ENCODE peak calls at places on chromosome 5, in nine cellular contexts. Q is esophagus muscularis mucosa, E is neural progenitor cell, N is IMR-90, G is fibroblast of pulmonary artery, R is Peyer's patch, C is bronchial epithelial cell, Z is lower lobe of right lung, I is stomach. P is an unnamed sample.

GRCh38 chr5:143219696-143220095 is 183.8 kb downstream of the NR3C1 start:
- DNase-seq in Q (no peak), E (no peak), N (peak), G (no peak), R (no peak), C (no peak), Z (no peak), I (no peak), P (peak)

GRCh38 chr5:167358868-167359492 is 932.5 kb upstream of the WWC1 start:
- DNase-seq in Q (no peak), E (peak), N (no peak), G (no peak), R (no peak), C (no peak), Z (no peak), I (no peak), P (no peak)

GRCh38 chr5:130206686-130207085 is 302.4 kb downstream of the CHSY3 start:
- DNase-seq in Q (no peak), E (no peak), N (no peak), G (peak), R (no peak), C (peak), Z (no peak), I (no peak), P (no peak)

GRCh38 chr5:170297589-170298462 is at the start of gene LCP2:
- DNase-seq in Q (no peak), E (no peak), N (no peak), G (no peak), R (peak), C (no peak), Z (no peak), I (no peak), P (no peak)

GRCh38 chr5:98583572-98583971 is 189.9 kb upstream of the RGMB start:
- DNase-seq in Q (no peak), E (no peak), N (no peak), G (no peak), R (no peak), C (no peak), Z (no peak), I (no peak), P (no peak)

GRCh38 chr5:32638309-32638708 is 53.0 kb downstream of the SUB1 start:
- DNase-seq in Q (no peak), E (no peak), N (no peak), G (no peak), R (no peak), C (no peak), Z (no peak), I (no peak), P (no peak)

GRCh38 chr5:120765189-120765588 is 301.1 kb downstream of the PRR16 start:
- DNase-seq in Q (no peak), E (no peak), N (peak), G (peak), R (no peak), C (no peak), Z (no peak), I (no peak), P (peak)

GRCh38 chr5:1643651-1644392 is 120.1 kb upstream of the LPCAT1 start:
- DNase-seq in Q (no peak), E (peak), N (no peak), G (no peak), R (no peak), C (peak), Z (peak), I (no peak), P (no peak)

GRCh38 chr5:181001947-181002346 is 13.3 kb downstream of the BTNL3 start:
- DNase-seq in Q (no peak), E (no peak), N (no peak), G (no peak), R (no peak), C (no peak), Z (no peak), I (no peak), P (no peak)

GRCh38 chr5:39399135-39400036 is 25.4 kb downstream of the DAB2 start:
- DNase-seq in Q (no peak), E (no peak), N (peak), G (peak), R (no peak), C (peak), Z (no peak), I (no peak), P (peak)

GRCh38 chr5:160312139-160312959 is at the start of gene CCNJL:
- DNase-seq in Q (no peak), E (peak), N (peak), G (peak), R (no peak), C (peak), Z (peak), I (peak), P (peak)

GRCh38 chr5:177107159-177107558 is 20.4 kb downstream of the FGFR4 start:
- DNase-seq in Q (no peak), E (no peak), N (no peak), G (no peak), R (no peak), C (no peak), Z (no peak), I (no peak), P (no peak)

DNA sequence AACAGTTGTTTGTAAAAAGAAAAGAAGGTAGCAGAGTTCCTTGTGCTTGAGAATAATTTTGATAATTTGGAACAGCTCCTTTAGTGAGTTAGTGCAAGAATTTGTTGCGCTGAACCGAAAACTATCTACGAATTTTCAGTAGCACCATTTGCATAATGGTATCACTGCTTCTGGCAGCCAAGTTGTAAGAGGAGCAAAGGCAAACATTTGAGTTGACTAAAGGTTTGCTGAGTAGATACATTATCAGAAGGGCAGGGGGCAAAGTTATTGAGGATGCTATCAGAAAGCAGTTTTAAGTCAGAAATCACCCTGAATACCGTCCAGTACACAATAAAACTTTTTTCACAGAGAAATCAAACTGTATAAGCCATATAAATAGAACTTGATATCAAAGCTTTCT is 181.5 kb upstream of the MOCS2 start:
- DNase-seq in Q (no peak), E (no peak), N (no peak), G (no peak), R (no peak), C (no peak), Z (no peak), I (no peak), P (no peak)
- TF ChIP-seq CTCF in Q (no peak), E (no peak), N (no peak), G (no peak), R (no peak), C (no peak), Z (no peak), I (no peak), P (no peak)

GRCh38 chr5:157652377-157652692 is at the start of gene SOX30:
- DNase-seq in Q (no peak), E (no peak), N (no peak), G (no peak), R (no peak), C (no peak), Z (no peak), I (no peak), P (no peak)
- H3K4me3 ChIP-seq in Q (peak), E (no peak), N (no peak), G (peak), R (peak), C (peak), Z (peak), I (peak), P (peak)

GRCh38 chr5:137605377-137605776 is 106.3 kb upstream of the SPOCK1 start:
- DNase-seq in Q (no peak), E (peak), N (no peak), G (peak), R (no peak), C (peak), Z (no peak), I (no peak), P (peak)
- TF ChIP-seq CTCF in Q (no peak), E (peak), N (no peak), G (peak), R (no peak), C (no peak), Z (no peak), I (no peak), P (peak)

DNA sequence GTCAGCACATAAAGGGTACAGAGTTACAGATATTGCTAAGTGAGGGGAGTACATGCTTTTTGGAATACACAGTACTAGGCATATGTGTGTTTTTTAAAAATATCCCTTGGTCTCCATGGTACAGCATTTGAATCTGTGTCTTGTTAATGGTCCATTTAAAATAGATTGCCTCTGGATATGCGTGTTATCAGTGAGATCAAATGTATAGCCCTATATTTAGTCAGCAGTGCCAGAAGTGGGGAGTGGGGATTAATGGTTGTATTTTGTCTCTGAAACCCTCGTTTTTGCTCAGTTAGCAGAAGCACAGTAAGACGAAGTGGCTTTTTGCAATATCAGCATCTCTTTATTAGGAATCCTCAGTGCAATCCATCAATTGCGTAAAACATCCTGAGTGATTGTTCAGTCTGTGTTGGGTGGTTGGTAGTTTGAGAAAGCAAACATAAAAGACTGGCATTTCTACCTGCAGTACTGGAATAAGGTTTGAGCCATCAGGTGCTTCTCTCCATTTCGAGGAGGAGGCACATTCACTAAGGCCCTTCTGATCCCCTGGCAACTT is 19.0 kb downstream of the SKP2 start:
- DNase-seq in Q (no peak), E (no peak), N (no peak), G (no peak), R (no peak), C (no peak), Z (no peak), I (no peak), P (no peak)
- H3K4me3 ChIP-seq in Q (no peak), E (no peak), N (no peak), G (no peak), R (no peak), C (no peak), Z (no peak), I (no peak), P (no peak)

GRCh38 chr5:57889558-57889957 is 406.9 kb upstream of the ACTBL2 start:
- DNase-seq in Q (no peak), E (peak), N (peak), G (peak), R (no peak), C (peak), Z (no peak), I (no peak), P (peak)
- TF ChIP-seq CTCF in Q (no peak), E (no peak), N (no peak), G (peak), R (no peak), C (peak), Z (peak), I (no peak), P (no peak)

GRCh38 chr5:31193591-31194457 is at the start of gene CDH6:
- DNase-seq in Q (no peak), E (peak), N (peak), G (peak), R (no peak), C (peak), Z (peak), I (no peak), P (no peak)

GRCh38 chr5:31193026-31193425 is 460 bp upstream of the CDH6 start:
- DNase-seq in Q (no peak), E (no peak), N (no peak), G (no peak), R (no peak), C (no peak), Z (no peak), I (no peak), P (no peak)

GRCh38 chr5:31194892-31195291 is 1.4 kb downstream of the CDH6 start:
- DNase-seq in Q (no peak), E (no peak), N (peak), G (no peak), R (no peak), C (peak), Z (no peak), I (no peak), P (no peak)

GRCh38 chr5:31196309-31196708 is 2.8 kb downstream of the CDH6 start:
- DNase-seq in Q (no peak), E (peak), N (peak), G (peak), R (no peak), C (peak), Z (no peak), I (no peak), P (no peak)

DNA sequence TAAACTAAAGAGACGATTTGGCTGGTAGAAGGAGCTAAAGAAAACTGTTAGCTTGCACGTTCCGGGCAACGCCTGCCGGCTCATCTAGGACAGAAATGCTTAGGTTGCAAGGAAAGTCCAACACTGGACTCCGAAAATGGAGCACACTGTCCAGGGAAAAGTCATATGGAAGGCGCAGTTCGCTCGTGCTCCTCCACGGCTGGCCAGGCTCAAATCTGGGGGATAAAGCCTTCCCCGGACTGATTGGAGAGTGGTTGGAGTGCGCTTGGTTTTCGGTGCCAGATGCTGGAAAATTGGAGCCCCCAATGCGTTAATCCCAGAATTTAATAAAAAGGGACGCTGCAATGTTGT is 947 bp downstream of the CDH6 start:
- DNase-seq in Q (no peak), E (peak), N (peak), G (peak), R (no peak), C (peak), Z (no peak), I (no peak), P (no peak)
- H3K4me3 ChIP-seq in Q (peak), E (peak), N (peak), G (peak), R (no peak), C (peak), Z (peak), I (peak), P (no peak)

GRCh38 chr5:72243706-72244105 is 76.3 kb downstream of the MRPS27 start:
- DNase-seq in Q (no peak), E (no peak), N (no peak), G (no peak), R (no peak), C (no peak), Z (no peak), I (no peak), P (no peak)

GRCh38 chr5:72245517-72246238 is 74.4 kb downstream of the MRPS27 start:
- DNase-seq in Q (no peak), E (peak), N (no peak), G (no peak), R (no peak), C (no peak), Z (no peak), I (no peak), P (no peak)

GRCh38 chr5:72246239-72246580 is 73.8 kb downstream of the MRPS27 start:
- DNase-seq in Q (no peak), E (no peak), N (no peak), G (peak), R (no peak), C (peak), Z (no peak), I (no peak), P (no peak)

GRCh38 chr5:72242796-72243475 is 77.1 kb downstream of the MRPS27 start:
- DNase-seq in Q (no peak), E (peak), N (no peak), G (no peak), R (no peak), C (no peak), Z (no peak), I (no peak), P (no peak)

GRCh38 chr5:72244862-72245371 is 75.1 kb downstream of the MRPS27 start:
- DNase-seq in Q (no peak), E (peak), N (peak), G (peak), R (no peak), C (peak), Z (no peak), I (no peak), P (peak)
- TF ChIP-seq CTCF in Q (peak), E (peak), N (peak), G (peak), R (no peak), C (peak), Z (no peak), I (no peak), P (peak)

P was measured in fibroblast of villous mesenchyme.